ENCODE peak calls at places on chromosomes 13 and 19, in seven cellular contexts. C, U, J, M, X, Q and H are unnamed samples.

GRCh38 chr13:76758257-76758656 is 127.9 kb downstream of the KCTD12 start:
- DNase-seq in X (no peak), C (no peak), M (no peak), J (no peak), Q (no peak), U (no peak), H (no peak)

GRCh38 chr19:4692275-4693077 is 22.3 kb upstream of the MYDGF start:
- DNase-seq in U (no peak), Q (no peak), C (peak; percentile 76), J (no peak), X (no peak), M (no peak), H (no peak)

GRCh38 chr13:110523838-110524237 is 37.7 kb downstream of the RAB20 start:
- DNase-seq in M (no peak), J (no peak), Q (peak; percentile 50), C (no peak), X (no peak), U (no peak), H (no peak)

GRCh38 chr13:28423010-28423409 is 71.9 kb downstream of the FLT1 start:
- DNase-seq in U (no peak), J (no peak), M (no peak), Q (peak; percentile 31), C (no peak), X (no peak), H (no peak)

GRCh38 chr13:60312851-60313505 is 84.0 kb upstream of the TDRD3 start:
- DNase-seq in U (no peak), C (no peak), M (no peak), X (no peak), J (no peak), Q (no peak), H (no peak)

GRCh38 chr19:42313096-42313839 is at the start of gene TMEM145:
- DNase-seq in U (peak; percentile 59), Q (peak; percentile 66), J (peak; percentile 30), C (peak; percentile 79), X (no peak), M (no peak), H (peak; percentile 34)

GRCh38 chr13:74464656-74465055 is 330.5 kb upstream of the KLF12 start:
- DNase-seq in X (no peak), M (no peak), J (no peak), U (no peak), Q (no peak), C (no peak), H (no peak)

GRCh38 chr19:7292950-7293794 is 1.0 kb downstream of the INSR start:
- DNase-seq in X (no peak), M (no peak), U (peak; percentile 75), J (no peak), C (peak; percentile 50), Q (peak; percentile 84), H (peak; percentile 11)

GRCh38 chr13:27293873-27294515 is 23.4 kb downstream of the RASL11A start:
- DNase-seq in X (no peak), J (no peak), U (no peak), C (no peak), M (no peak), Q (no peak), H (no peak)

GRCh38 chr19:31351212-31352193 is 2.3 kb upstream of the TSHZ3 start:
- DNase-seq in X (no peak), Q (peak; percentile 50), M (no peak), U (peak; percentile 74), C (peak; percentile 51), J (peak; percentile 75), H (no peak)

GRCh38 chr19:13860679-13861391 is 16.1 kb upstream of the NANOS3 start:
- DNase-seq in M (no peak), U (no peak), J (no peak), Q (no peak), X (no peak), C (no peak), H (no peak)

GRCh38 chr19:13864223-13864512 is 12.8 kb upstream of the NANOS3 start:
- DNase-seq in C (no peak), U (no peak), J (no peak), X (no peak), Q (no peak), M (no peak), H (no peak)

GRCh38 chr19:13861392-13861713 is 15.6 kb upstream of the NANOS3 start:
- DNase-seq in U (no peak), J (no peak), C (no peak), X (no peak), Q (no peak), M (no peak), H (no peak)

GRCh38 chr19:13859361-13859880 is 17.5 kb upstream of the NANOS3 start:
- DNase-seq in J (peak; percentile 63), U (no peak), X (no peak), Q (no peak), C (no peak), M (no peak), H (no peak)

DNA sequence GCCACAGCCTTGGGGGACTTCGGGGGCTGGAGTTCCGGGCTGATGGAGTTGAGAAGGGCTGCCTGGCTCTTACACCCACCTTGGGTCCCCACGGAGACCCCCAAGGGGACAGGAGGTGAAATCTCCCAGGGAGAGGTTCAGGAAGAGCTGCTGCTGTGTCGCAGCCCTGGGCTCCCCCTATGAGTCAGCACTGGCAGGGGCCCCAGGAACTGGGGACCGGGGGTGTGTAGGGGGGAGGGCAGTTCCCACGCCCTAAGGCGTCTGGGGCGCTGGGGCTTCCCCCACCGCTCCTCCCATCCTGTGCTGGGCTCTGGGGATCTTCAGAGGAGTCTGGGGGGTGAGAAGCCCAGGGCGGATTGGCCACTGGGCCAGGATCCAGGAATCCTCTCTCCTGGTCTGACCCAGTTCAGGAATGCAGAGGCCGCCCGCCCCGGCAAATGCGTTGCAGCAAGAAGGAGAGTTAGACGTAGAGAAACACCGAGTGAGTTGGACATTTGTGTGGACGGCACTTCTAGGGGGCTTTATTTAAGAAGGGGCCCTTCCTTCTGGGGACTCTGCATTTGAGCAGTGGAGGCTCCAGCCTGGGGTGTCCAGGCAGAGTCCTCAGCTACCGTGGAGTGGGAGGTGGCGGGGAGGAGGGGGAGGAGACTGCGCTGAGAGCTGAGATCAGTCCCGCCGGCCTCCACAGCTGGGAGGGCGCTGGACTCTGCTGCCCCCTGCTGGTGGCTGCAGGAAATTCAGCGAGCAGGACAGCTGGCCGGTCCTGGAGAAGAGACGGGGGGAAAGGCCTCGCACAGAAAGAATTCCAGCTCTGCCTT is 15.0 kb upstream of the NANOS3 start:
- DNase-seq in M (peak; percentile 80), C (peak; percentile 95), U (peak; percentile 98), X (peak; percentile 71), Q (peak; percentile 97), J (peak; percentile 84), H (peak; percentile 90)
- TF ChIP-seq CTCF in M (peak; percentile 94), C (peak; percentile 100), U (peak; percentile 97), X (peak; percentile 99), Q (peak; percentile 95), J (peak; percentile 81), H (peak; percentile 91)

GRCh38 chr13:113122571-113123225 is at the start of gene F10:
- DNase-seq in C (peak; percentile 40), M (peak; percentile 34), Q (peak; percentile 84), U (peak; percentile 72), X (no peak), J (peak; percentile 63), H (no peak)
- TF ChIP-seq CTCF in C (no peak), M (no peak), Q (no peak), U (peak; percentile 34), X (peak; percentile 16), J (no peak), H (no peak)

GRCh38 chr13:50309200-50309848 is 294.1 kb downstream of the KCNRG start:
- DNase-seq in Q (no peak), U (no peak), M (no peak), J (no peak), C (no peak), X (no peak), H (no peak)
- TF ChIP-seq CTCF in Q (no peak), U (no peak), M (no peak), J (no peak), C (no peak), X (no peak), H (no peak)

GRCh38 chr19:12996542-12997094 is 1.3 kb downstream of the NFIX start:
- DNase-seq in X (no peak), C (peak; percentile 47), M (no peak), Q (peak; percentile 67), J (no peak), U (peak; percentile 65), H (no peak)
- TF ChIP-seq CTCF in X (no peak), C (no peak), M (peak; percentile 10), Q (no peak), J (no peak), U (no peak), H (no peak)

GRCh38 chr13:20425819-20426219 is 99.8 kb downstream of the CRYL1 start:
- DNase-seq in M (no peak), J (no peak), Q (no peak), X (no peak), U (no peak), C (peak; percentile 59), H (no peak)

GRCh38 chr13:20424559-20424852 is 101.2 kb downstream of the CRYL1 start:
- DNase-seq in M (no peak), J (no peak), C (no peak), U (no peak), X (no peak), Q (no peak), H (no peak)

GRCh38 chr13:20424959-20425358 is 100.7 kb downstream of the CRYL1 start:
- DNase-seq in M (no peak), U (peak; percentile 65), X (no peak), C (no peak), Q (no peak), J (peak; percentile 58), H (no peak)

GRCh38 chr13:20428666-20429644 is 96.7 kb downstream of the CRYL1 start:
- DNase-seq in U (no peak), Q (no peak), C (no peak), X (no peak), J (peak; percentile 91), M (no peak), H (no peak)

GRCh38 chr13:20426766-20427448 is 98.8 kb downstream of the CRYL1 start:
- DNase-seq in C (no peak), U (no peak), Q (no peak), J (peak; percentile 89), M (no peak), X (no peak), H (no peak)
- TF ChIP-seq CTCF in C (no peak), U (no peak), Q (no peak), J (no peak), M (no peak), X (no peak), H (no peak)

GRCh38 chr19:796692-797527 is at the start of gene PTBP1:
- DNase-seq in C (peak; percentile 99), Q (peak; percentile 99), M (peak; percentile 100), J (peak; percentile 100), U (peak; percentile 99), X (peak; percentile 98), H (peak; percentile 100)
- TF ChIP-seq CTCF in C (no peak), Q (no peak), M (no peak), J (no peak), U (no peak), X (no peak), H (no peak)